ENCODE peak calls at places on chromosomes 12 and 14, in four cellular contexts. One of them, this sample, is unnamed.

GRCh38 chr12:113196996-113197395 is 11.5 kb downstream of the RITA1 start:
- DNase-seq in MCF 10A: peak
- DNase-seq in hippocampal formation: peak
- DNase-seq in iPS-NIHi11: peak
- DNase-seq in this sample: peak

GRCh38 chr12:119802472-119802871 is 74.6 kb downstream of the CIT start:
- DNase-seq in hippocampal formation: peak
- DNase-seq in MCF 10A: no peak
- DNase-seq in iPS-NIHi11: no peak
- DNase-seq in this sample: no peak

GRCh38 chr12:52794479-52795331 is 1.2 kb downstream of the KRT3 start:
- DNase-seq in hippocampal formation: no peak
- DNase-seq in iPS-NIHi11: no peak
- DNase-seq in MCF 10A: peak
- DNase-seq in this sample: no peak

GRCh38 chr14:104883681-104884361 is 18.8 kb downstream of the CEP170B start:
- DNase-seq in hippocampal formation: no peak
- DNase-seq in MCF 10A: no peak
- DNase-seq in iPS-NIHi11: peak
- DNase-seq in this sample: no peak

GRCh38 chr14:20501346-20501745 is 4.0 kb upstream of the RNASE10 start:
- DNase-seq in MCF 10A: peak
- DNase-seq in hippocampal formation: no peak
- DNase-seq in iPS-NIHi11: no peak
- DNase-seq in this sample: no peak

GRCh38 chr12:52926596-52927241 is 21.8 kb upstream of the KRT8 start:
- DNase-seq in iPS-NIHi11: no peak
- DNase-seq in MCF 10A: no peak
- DNase-seq in hippocampal formation: no peak
- DNase-seq in this sample: no peak

GRCh38 chr12:75694891-75695290 is 183.5 kb upstream of the KRR1 start:
- DNase-seq in iPS-NIHi11: no peak
- DNase-seq in MCF 10A: peak
- DNase-seq in hippocampal formation: no peak
- DNase-seq in this sample: no peak

GRCh38 chr12:124551268-124552144 is 15.9 kb downstream of the NCOR2 start:
- DNase-seq in hippocampal formation: peak
- DNase-seq in MCF 10A: no peak
- DNase-seq in iPS-NIHi11: peak
- DNase-seq in this sample: peak

GRCh38 chr12:100591979-100592378 is 18.5 kb downstream of the GAS2L3 start:
- DNase-seq in iPS-NIHi11: no peak
- DNase-seq in MCF 10A: no peak
- DNase-seq in hippocampal formation: no peak
- DNase-seq in this sample: no peak

GRCh38 chr12:120598674-120599463 is 17.7 kb upstream of the POP5 start:
- DNase-seq in MCF 10A: peak
- DNase-seq in iPS-NIHi11: peak
- DNase-seq in hippocampal formation: no peak
- DNase-seq in this sample: no peak

GRCh38 chr14:64337901-64338615 is 43.9 kb upstream of the ESR2 start:
- DNase-seq in MCF 10A: peak
- DNase-seq in hippocampal formation: peak
- DNase-seq in iPS-NIHi11: peak
- DNase-seq in this sample: peak

GRCh38 chr14:77133718-77134338 is 7.8 kb downstream of the ZDHHC22 start:
- DNase-seq in hippocampal formation: no peak
- DNase-seq in iPS-NIHi11: peak
- DNase-seq in MCF 10A: peak
- DNase-seq in this sample: peak

GRCh38 chr12:25625146-25625545 is 72.1 kb upstream of the LMNTD1 start:
- DNase-seq in iPS-NIHi11: no peak
- DNase-seq in MCF 10A: no peak
- DNase-seq in hippocampal formation: no peak
- DNase-seq in this sample: no peak

GRCh38 chr12:47903927-47904646 is 707 bp downstream of the VDR start:
- DNase-seq in iPS-NIHi11: no peak
- DNase-seq in hippocampal formation: no peak
- DNase-seq in MCF 10A: peak
- DNase-seq in this sample: no peak

GRCh38 chr14:22882529-22883190 is 362 bp upstream of the REM2 start:
- DNase-seq in iPS-NIHi11: peak
- DNase-seq in MCF 10A: peak
- DNase-seq in hippocampal formation: no peak
- DNase-seq in this sample: no peak

GRCh38 chr12:71214511-71215285 is 56.9 kb upstream of the TSPAN8 start:
- DNase-seq in iPS-NIHi11: peak
- DNase-seq in MCF 10A: no peak
- DNase-seq in hippocampal formation: no peak
- DNase-seq in this sample: no peak

GRCh38 chr14:100306506-100307214 is 416 bp upstream of the SLC25A29 start:
- DNase-seq in MCF 10A: peak
- DNase-seq in hippocampal formation: peak
- DNase-seq in iPS-NIHi11: peak
- DNase-seq in this sample: peak

GRCh38 chr12:114335607-114336006 is 70.3 kb downstream of the TBX5 start:
- DNase-seq in iPS-NIHi11: peak
- DNase-seq in MCF 10A: no peak
- DNase-seq in hippocampal formation: no peak
- DNase-seq in this sample: no peak

GRCh38 chr12:96233168-96233567 is 39.0 kb downstream of the ELK3 start:
- DNase-seq in MCF 10A: no peak
- DNase-seq in iPS-NIHi11: no peak
- DNase-seq in hippocampal formation: peak
- DNase-seq in this sample: no peak

GRCh38 chr12:101743724-101744472 is 4.6 kb upstream of the SYCP3 start:
- DNase-seq in iPS-NIHi11: no peak
- DNase-seq in MCF 10A: no peak
- DNase-seq in hippocampal formation: no peak
- DNase-seq in this sample: no peak

GRCh38 chr12:131604146-131604844 is 106.6 kb upstream of the SFSWAP start:
- DNase-seq in MCF 10A: no peak
- DNase-seq in iPS-NIHi11: no peak
- DNase-seq in hippocampal formation: no peak
- DNase-seq in this sample: no peak

GRCh38 chr12:54222609-54223008 is 33.8 kb upstream of the SMUG1 start:
- DNase-seq in iPS-NIHi11: no peak
- DNase-seq in hippocampal formation: no peak
- DNase-seq in MCF 10A: peak
- DNase-seq in this sample: no peak

GRCh38 chr12:72509893-72510292 is 237.7 kb downstream of the TRHDE start:
- DNase-seq in MCF 10A: no peak
- DNase-seq in iPS-NIHi11: no peak
- DNase-seq in hippocampal formation: no peak
- DNase-seq in this sample: peak